ENCODE peak calls at places on chromosomes 1 and 21, in four cellular contexts. One of them, this sample, is unnamed.

GRCh38 chr1:218991089-218991488 is 182.6 kb upstream of the LYPLAL1 start:
- DNase-seq in esophagus muscularis mucosa: no peak
- DNase-seq in breast epithelium: no peak
- DNase-seq in GM12864: no peak
- DNase-seq in this sample: no peak

GRCh38 chr1:188904201-188904600 is 1573.5 kb downstream of the BRINP3 start:
- DNase-seq in GM12864: no peak
- DNase-seq in breast epithelium: no peak
- DNase-seq in esophagus muscularis mucosa: no peak
- DNase-seq in this sample: no peak

GRCh38 chr21:35189077-35189863 is 140.2 kb upstream of the RUNX1 start:
- DNase-seq in esophagus muscularis mucosa: no peak
- DNase-seq in GM12864: peak
- DNase-seq in breast epithelium: no peak
- DNase-seq in this sample: no peak

GRCh38 chr1:47505267-47505666 is 67.4 kb downstream of the FOXD2 start:
- DNase-seq in esophagus muscularis mucosa: no peak
- DNase-seq in GM12864: no peak
- DNase-seq in breast epithelium: no peak
- DNase-seq in this sample: no peak

GRCh38 chr1:119554188-119554587 is 47.2 kb downstream of the HSD3B1 start:
- DNase-seq in breast epithelium: no peak
- DNase-seq in esophagus muscularis mucosa: no peak
- DNase-seq in GM12864: no peak
- DNase-seq in this sample: no peak

GRCh38 chr1:179082308-179083030 is 599 bp downstream of the TOR3A start:
- DNase-seq in GM12864: no peak
- DNase-seq in breast epithelium: no peak
- DNase-seq in esophagus muscularis mucosa: no peak
- DNase-seq in this sample: no peak

GRCh38 chr1:6367381-6368007 is 26.1 kb downstream of the ACOT7 start:
- DNase-seq in esophagus muscularis mucosa: no peak
- DNase-seq in breast epithelium: no peak
- DNase-seq in GM12864: no peak
- DNase-seq in this sample: no peak

GRCh38 chr21:37253991-37254390 is 13.1 kb downstream of the VPS26C start:
- DNase-seq in esophagus muscularis mucosa: peak
- DNase-seq in GM12864: no peak
- DNase-seq in breast epithelium: no peak
- DNase-seq in this sample: no peak

GRCh38 chr1:47843781-47844555 is 153.2 kb downstream of the TRABD2B start:
- DNase-seq in esophagus muscularis mucosa: no peak
- DNase-seq in breast epithelium: peak
- DNase-seq in GM12864: no peak
- DNase-seq in this sample: no peak

GRCh38 chr1:109271458-109271857 is 11.5 kb downstream of the PSRC1 start:
- DNase-seq in esophagus muscularis mucosa: no peak
- DNase-seq in GM12864: no peak
- DNase-seq in breast epithelium: no peak
- DNase-seq in this sample: no peak

GRCh38 chr1:85048296-85049064 is at the start of gene MCOLN3:
- DNase-seq in GM12864: no peak
- DNase-seq in esophagus muscularis mucosa: no peak
- DNase-seq in breast epithelium: no peak
- DNase-seq in this sample: no peak

GRCh38 chr21:43865471-43866181 is 603 bp downstream of the AGPAT3 start:
- DNase-seq in breast epithelium: no peak
- DNase-seq in esophagus muscularis mucosa: no peak
- DNase-seq in GM12864: no peak
- DNase-seq in this sample: peak

GRCh38 chr1:63073530-63074306 is 248.6 kb upstream of the FOXD3 start:
- DNase-seq in GM12864: no peak
- DNase-seq in esophagus muscularis mucosa: no peak
- DNase-seq in breast epithelium: no peak
- DNase-seq in this sample: no peak

GRCh38 chr21:45255381-45256020 is 32.2 kb downstream of the POFUT2 start:
- DNase-seq in GM12864: no peak
- DNase-seq in breast epithelium: no peak
- DNase-seq in esophagus muscularis mucosa: peak
- DNase-seq in this sample: no peak

GRCh38 chr1:43435146-43436145 is 18.3 kb downstream of the HYI start:
- DNase-seq in esophagus muscularis mucosa: no peak
- DNase-seq in GM12864: no peak
- DNase-seq in breast epithelium: peak
- DNase-seq in this sample: no peak

GRCh38 chr1:31152181-31152768 is 86.8 kb upstream of the PUM1 start:
- DNase-seq in breast epithelium: no peak
- DNase-seq in esophagus muscularis mucosa: no peak
- DNase-seq in GM12864: no peak
- DNase-seq in this sample: no peak

GRCh38 chr1:204041803-204042505 is 31.0 kb upstream of the SOX13 start:
- DNase-seq in GM12864: no peak
- DNase-seq in breast epithelium: no peak
- DNase-seq in esophagus muscularis mucosa: no peak
- DNase-seq in this sample: no peak

DNA sequence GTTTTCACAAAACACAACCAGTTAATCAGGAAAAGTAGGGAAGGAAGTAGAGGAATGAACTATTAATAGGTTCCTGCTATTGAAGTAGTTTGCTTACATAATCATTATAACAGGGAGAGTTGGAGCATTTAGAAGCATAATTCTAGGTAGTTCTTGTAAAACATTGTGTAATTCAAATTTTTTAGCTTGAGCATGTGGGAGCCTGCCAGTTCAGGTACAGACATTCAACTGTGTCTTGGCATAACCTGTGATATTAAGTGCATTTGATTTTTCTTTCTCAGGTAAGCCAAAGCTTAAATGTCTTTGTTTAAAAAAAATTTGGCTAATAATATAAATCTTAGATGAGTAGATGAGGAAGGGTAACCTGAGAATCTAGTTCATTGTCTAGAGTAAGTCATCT is 3.4 kb downstream of the YTHDF2 start:
- DNase-seq in GM12864: no peak
- DNase-seq in breast epithelium: no peak
- DNase-seq in esophagus muscularis mucosa: no peak
- DNase-seq in this sample: no peak
- H3K4me3 ChIP-seq in GM12864: no peak
- H3K4me3 ChIP-seq in breast epithelium: no peak
- H3K4me3 ChIP-seq in esophagus muscularis mucosa: no peak
- H3K4me3 ChIP-seq in this sample: no peak

DNA sequence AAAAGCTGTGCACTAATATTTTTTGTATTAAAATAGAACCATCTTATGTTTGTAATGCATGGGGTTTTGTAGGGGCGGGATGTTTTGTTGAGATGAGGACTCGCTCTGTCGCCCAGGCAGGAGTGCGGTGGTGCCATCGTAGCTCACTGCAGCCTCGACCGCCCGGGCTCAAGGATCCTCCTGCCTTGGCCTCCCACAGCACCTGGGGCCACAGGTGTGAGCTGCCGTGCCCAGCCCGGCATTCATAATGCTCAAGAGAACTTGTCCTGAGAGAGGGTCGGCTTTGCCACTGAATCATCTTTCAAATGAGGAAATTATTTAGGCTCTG is 3.0 kb upstream of the C1orf159 start:
- DNase-seq in esophagus muscularis mucosa: no peak
- DNase-seq in breast epithelium: peak
- DNase-seq in GM12864: no peak
- DNase-seq in this sample: no peak
- H3K4me3 ChIP-seq in esophagus muscularis mucosa: no peak
- H3K4me3 ChIP-seq in breast epithelium: no peak
- H3K4me3 ChIP-seq in GM12864: no peak
- H3K4me3 ChIP-seq in this sample: no peak

GRCh38 chr1:24212376-24212775 is 25.3 kb upstream of the IFNLR1 start:
- DNase-seq in breast epithelium: no peak
- DNase-seq in esophagus muscularis mucosa: no peak
- DNase-seq in GM12864: no peak
- DNase-seq in this sample: no peak
- H3K4me3 ChIP-seq in breast epithelium: no peak
- H3K4me3 ChIP-seq in esophagus muscularis mucosa: no peak
- H3K4me3 ChIP-seq in GM12864: no peak
- H3K4me3 ChIP-seq in this sample: no peak

DNA sequence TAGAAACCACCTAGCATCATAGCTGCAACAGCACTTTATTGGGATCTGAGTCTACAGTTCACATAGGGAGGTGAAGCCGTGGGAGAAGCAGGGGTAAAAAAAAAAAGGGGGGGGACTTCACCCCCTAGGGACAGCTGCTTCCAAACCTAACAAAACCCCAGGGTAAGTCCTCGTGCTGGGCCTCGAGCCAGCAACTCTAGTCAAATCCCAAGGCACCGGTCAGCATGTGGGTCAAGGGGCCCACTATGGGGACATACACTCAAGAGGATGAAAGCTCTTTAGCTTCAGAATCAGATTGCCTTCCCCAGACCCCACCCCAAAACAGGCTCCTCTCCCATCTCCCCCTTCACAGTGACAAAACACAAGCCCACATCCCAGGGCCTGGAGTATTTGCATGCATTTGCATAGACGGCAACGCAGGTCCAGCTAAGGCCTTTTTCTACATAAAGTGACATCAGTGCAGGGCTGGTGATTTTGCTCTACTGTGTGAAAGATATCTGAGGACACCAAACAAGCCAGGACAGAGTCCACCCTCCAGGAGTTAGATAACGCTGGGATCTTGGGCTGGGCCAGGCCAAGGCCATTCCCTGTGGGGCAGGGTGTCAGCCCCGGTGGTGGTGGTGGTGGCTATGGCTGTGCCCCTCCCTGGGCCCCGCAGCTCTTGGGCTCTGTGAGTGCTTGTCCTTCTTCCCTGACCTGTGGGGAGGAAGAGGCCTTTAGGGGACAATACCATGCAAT is 8.1 kb upstream of the PMVK start:
- DNase-seq in breast epithelium: no peak
- DNase-seq in esophagus muscularis mucosa: no peak
- DNase-seq in GM12864: no peak
- DNase-seq in this sample: no peak
- H3K4me3 ChIP-seq in breast epithelium: no peak
- H3K4me3 ChIP-seq in esophagus muscularis mucosa: no peak
- H3K4me3 ChIP-seq in GM12864: no peak
- H3K4me3 ChIP-seq in this sample: no peak

DNA sequence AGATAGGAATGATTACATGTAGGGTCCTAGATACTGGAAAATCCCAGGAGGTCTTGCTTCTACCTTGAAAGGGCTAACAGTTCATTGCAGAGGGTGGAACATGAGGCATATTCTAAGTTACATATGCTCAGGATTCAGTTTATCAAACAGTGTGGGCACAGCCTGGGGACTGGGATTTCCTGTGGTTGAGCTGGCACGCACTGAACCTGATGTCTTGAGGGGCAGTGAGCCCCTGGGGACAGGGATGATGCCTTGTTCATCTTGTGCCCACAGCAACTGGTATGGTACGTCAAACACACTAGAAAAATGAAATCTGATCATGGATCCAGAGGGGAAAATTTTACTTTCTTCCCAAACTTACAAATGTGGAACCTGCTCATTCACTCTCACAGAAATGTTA is 68.1 kb upstream of the COL24A1 start:
- DNase-seq in esophagus muscularis mucosa: peak
- DNase-seq in breast epithelium: no peak
- DNase-seq in GM12864: no peak
- DNase-seq in this sample: no peak
- H3K4me3 ChIP-seq in esophagus muscularis mucosa: no peak
- H3K4me3 ChIP-seq in breast epithelium: no peak
- H3K4me3 ChIP-seq in GM12864: no peak
- H3K4me3 ChIP-seq in this sample: no peak

DNA sequence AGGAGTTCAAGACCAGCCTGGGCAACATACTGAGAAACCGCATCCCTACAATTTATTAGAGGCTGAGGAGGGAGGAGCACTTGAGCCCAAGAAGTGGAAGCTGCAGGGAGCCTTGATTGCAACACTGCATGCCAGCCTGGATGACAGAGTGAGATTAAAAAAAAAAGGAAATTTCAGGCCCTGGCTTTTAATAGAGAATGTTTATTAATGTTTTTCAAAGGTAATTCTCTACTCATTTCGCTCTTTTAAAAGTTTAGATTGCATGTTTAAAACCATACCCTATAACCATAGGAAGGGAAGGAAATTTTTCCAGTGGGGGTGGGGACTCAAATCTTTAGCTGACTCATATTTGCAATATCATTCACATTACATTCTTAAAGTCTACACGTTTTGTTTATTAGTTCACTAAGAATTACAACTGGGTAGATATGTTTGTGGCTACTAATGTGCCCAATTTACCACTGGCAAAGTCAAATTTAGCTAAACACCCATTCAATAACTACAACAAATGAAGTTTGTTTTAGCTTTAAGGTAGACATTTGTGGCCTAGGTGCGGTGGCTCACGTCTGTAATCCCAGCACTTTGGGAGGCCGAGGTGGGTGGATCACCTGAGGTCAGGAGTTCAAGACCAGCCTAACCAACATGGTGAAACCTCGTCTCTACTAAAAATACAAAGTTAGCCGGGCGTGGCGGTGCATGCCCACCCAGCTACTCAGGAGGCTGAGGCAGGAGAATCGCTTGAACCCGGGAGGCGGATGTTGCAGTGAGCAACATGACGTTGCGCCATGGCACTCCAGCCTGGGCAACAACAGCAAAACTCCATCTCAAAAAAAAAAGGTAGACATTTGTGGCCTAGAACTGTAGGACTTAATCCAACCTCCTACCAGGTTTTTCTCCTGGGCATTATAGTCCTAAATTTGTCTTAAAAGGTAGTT is 5.0 kb downstream of the KDM5B start:
- DNase-seq in breast epithelium: no peak
- DNase-seq in esophagus muscularis mucosa: no peak
- DNase-seq in GM12864: no peak
- DNase-seq in this sample: no peak
- H3K4me3 ChIP-seq in breast epithelium: no peak
- H3K4me3 ChIP-seq in esophagus muscularis mucosa: no peak
- H3K4me3 ChIP-seq in GM12864: no peak
- H3K4me3 ChIP-seq in this sample: no peak

GRCh38 chr1:154158307-154159125 is 3.6 kb upstream of the NUP210L start:
- DNase-seq in esophagus muscularis mucosa: no peak
- DNase-seq in GM12864: peak
- DNase-seq in breast epithelium: no peak
- DNase-seq in this sample: no peak

GRCh38 chr1:154154534-154155181 is at the start of gene NUP210L:
- DNase-seq in breast epithelium: no peak
- DNase-seq in esophagus muscularis mucosa: no peak
- DNase-seq in GM12864: no peak
- DNase-seq in this sample: no peak

GRCh38 chr1:154157520-154158306 is 2.8 kb upstream of the NUP210L start:
- DNase-seq in breast epithelium: no peak
- DNase-seq in esophagus muscularis mucosa: no peak
- DNase-seq in GM12864: peak
- DNase-seq in this sample: peak

GRCh38 chr1:154155282-154155681 is 409 bp upstream of the NUP210L start:
- DNase-seq in GM12864: no peak
- DNase-seq in esophagus muscularis mucosa: no peak
- DNase-seq in breast epithelium: no peak
- DNase-seq in this sample: no peak

DNA sequence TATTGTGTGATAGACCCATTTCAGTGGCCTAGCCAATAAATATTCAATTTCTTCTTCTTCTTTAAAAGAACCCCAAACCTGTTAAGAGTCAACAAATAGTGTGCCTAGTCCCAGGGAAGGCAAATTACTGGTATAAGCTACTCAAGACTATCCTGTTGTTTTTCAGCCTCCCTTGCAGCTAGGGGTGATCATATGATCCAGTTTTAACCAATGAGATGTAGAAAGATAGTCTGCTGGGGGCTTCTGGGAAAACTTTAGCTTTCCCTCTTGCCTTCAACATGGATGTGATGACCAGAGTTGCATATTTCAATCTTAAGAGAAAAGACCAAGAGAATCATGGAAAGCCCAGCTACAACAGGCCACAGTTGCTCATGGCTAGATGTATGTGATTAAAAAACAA is 4.7 kb upstream of the NUP210L start:
- DNase-seq in esophagus muscularis mucosa: no peak
- DNase-seq in breast epithelium: no peak
- DNase-seq in GM12864: no peak
- DNase-seq in this sample: no peak
- H3K4me3 ChIP-seq in esophagus muscularis mucosa: no peak
- H3K4me3 ChIP-seq in breast epithelium: no peak
- H3K4me3 ChIP-seq in GM12864: no peak
- H3K4me3 ChIP-seq in this sample: no peak